ENCODE peak calls at places on chromosome 1, in eight cellular contexts. B is AG04450; J is ELF-1; D is AG08396; Q is sciatic nerve; F is effector CD8-positive, alpha-beta T cell; K is NCI-H1048; N is KBM-7. H is an unnamed sample.
A peak's percentile ranks its signal among the peaks of the same experiment; 100 is the strongest.

GRCh38 chr1:24694380-24694843 is 50.8 kb upstream of the CLIC4 start:
- DNase-seq in N (peak; percentile 67), K (no peak), F (no peak), D (no peak), B (no peak), Q (no peak), J (peak; percentile 36), H (no peak)

GRCh38 chr1:175521265-175522040 is 221.9 kb downstream of the TNR start:
- DNase-seq in J (no peak), Q (no peak), K (no peak), B (no peak), N (no peak), D (no peak), F (no peak), H (no peak)

GRCh38 chr1:149937779-149938178 is 1.1 kb upstream of the MTMR11 start:
- DNase-seq in N (no peak), Q (no peak), F (no peak), D (no peak), K (no peak), B (no peak), J (no peak), H (no peak)

GRCh38 chr1:25527226-25527846 is 16.1 kb upstream of the LDLRAP1 start:
- DNase-seq in K (no peak), D (no peak), B (no peak), Q (no peak), J (no peak), N (no peak), F (no peak), H (no peak)

GRCh38 chr1:212699104-212699838 is 369 bp downstream of the BATF3 start:
- DNase-seq in F (peak; percentile 9), J (peak; percentile 82), N (peak; percentile 79), Q (peak; percentile 65), B (no peak), D (peak; percentile 80), K (peak; percentile 51), H (peak; percentile 79)

GRCh38 chr1:8122477-8123407 is 96.6 kb upstream of the ERRFI1 start:
- DNase-seq in N (no peak), K (no peak), D (no peak), F (no peak), J (peak; percentile 78), Q (no peak), B (no peak), H (no peak)

GRCh38 chr1:213697192-213697802 is 290.5 kb upstream of the PROX1 start:
- DNase-seq in N (no peak), D (no peak), F (no peak), Q (no peak), J (no peak), K (no peak), B (no peak), H (no peak)

GRCh38 chr1:24762133-24762676 is 17.0 kb downstream of the CLIC4 start:
- DNase-seq in F (no peak), K (no peak), D (no peak), N (peak; percentile 70), J (no peak), B (no peak), Q (no peak), H (no peak)

GRCh38 chr1:213287987-213288386 is 236.9 kb downstream of the RPS6KC1 start:
- DNase-seq in F (no peak), D (no peak), B (no peak), N (no peak), J (no peak), Q (no peak), K (no peak), H (no peak)

H was measured in pancreas.